ENCODE peak calls at places on chromosomes 4 and X, in seven cellular contexts. X, C, A, G, Q, H and W are unnamed samples.

GRCh38 chr4:155906554-155907247 is 3.2 kb downstream of the TDO2 start:
- DNase-seq in X (no peak), C (peak), A (no peak), G (no peak), Q (no peak), H (peak), W (no peak)

GRCh38 chrX:132692066-132692465 is 203.2 kb upstream of the MBNL3 start:
- DNase-seq in X (no peak), C (peak), A (no peak), G (peak), Q (no peak), H (no peak), W (no peak)

GRCh38 chr4:181525641-181526040 is 717.6 kb upstream of the TENM3 start:
- DNase-seq in X (no peak), C (no peak), A (no peak), G (no peak), Q (no peak), H (no peak), W (no peak)

GRCh38 chr4:178086324-178086723 is 644.1 kb upstream of the AGA start:
- DNase-seq in X (no peak), C (no peak), A (no peak), G (peak), Q (no peak), H (peak), W (no peak)

GRCh38 chr4:121711263-121712000 is 14.7 kb upstream of the ANXA5 start:
- DNase-seq in X (peak), C (peak), A (no peak), G (peak), Q (peak), H (peak), W (peak)

GRCh38 chr4:113758361-113758760 is 3.2 kb downstream of the CAMK2D start:
- DNase-seq in X (no peak), C (peak), A (no peak), G (no peak), Q (no peak), H (peak), W (no peak)

GRCh38 chr4:67437974-67438713 is 107.2 kb downstream of the CENPC start:
- DNase-seq in X (no peak), C (peak), A (no peak), G (peak), Q (no peak), H (peak), W (no peak)

GRCh38 chrX:39907964-39908616 is 189.7 kb downstream of the BCOR start:
- DNase-seq in X (peak), C (peak), A (no peak), G (peak), Q (no peak), H (peak), W (peak)

GRCh38 chr4:153420361-153420760 is 45.8 kb upstream of the TMEM131L start:
- DNase-seq in X (no peak), C (peak), A (no peak), G (no peak), Q (no peak), H (no peak), W (no peak)

GRCh38 chrX:97057349-97057909 is 173.7 kb downstream of the RPA4 start:
- DNase-seq in X (no peak), C (no peak), A (no peak), G (no peak), Q (no peak), H (no peak), W (no peak)

GRCh38 chrX:8284131-8284530 is 113.1 kb upstream of the VCX2 start:
- DNase-seq in X (no peak), C (peak), A (no peak), G (no peak), Q (no peak), H (no peak), W (no peak)

GRCh38 chrX:13652256-13653021 is 502 bp upstream of the TCEANC start:
- DNase-seq in X (peak), C (peak), A (no peak), G (no peak), Q (no peak), H (peak), W (no peak)

GRCh38 chr4:158201310-158201709 is 9.0 kb upstream of the TMEM144 start:
- DNase-seq in X (no peak), C (peak), A (no peak), G (no peak), Q (no peak), H (no peak), W (no peak)

GRCh38 chr4:3253808-3254207 is 4.8 kb downstream of the MSANTD1 start:
- DNase-seq in X (no peak), C (no peak), A (no peak), G (no peak), Q (no peak), H (no peak), W (no peak)

GRCh38 chr4:176762661-176763308 is 29.9 kb downstream of the VEGFC start:
- DNase-seq in X (no peak), C (no peak), A (no peak), G (no peak), Q (no peak), H (no peak), W (no peak)

GRCh38 chr4:119478446-119479179 is 150.0 kb downstream of the PDE5A start:
- DNase-seq in X (no peak), C (no peak), A (no peak), G (peak), Q (no peak), H (peak), W (no peak)

GRCh38 chr4:80017125-80017854 is 55.7 kb downstream of the ANTXR2 start:
- DNase-seq in X (no peak), C (peak), A (no peak), G (no peak), Q (no peak), H (peak), W (peak)

GRCh38 chr4:141711211-141711610 is 74.8 kb downstream of the IL15 start:
- DNase-seq in X (no peak), C (peak), A (no peak), G (no peak), Q (no peak), H (peak), W (peak)

GRCh38 chr4:56727150-56727549 is 46.1 kb upstream of the HOPX start:
- DNase-seq in X (no peak), C (peak), A (no peak), G (no peak), Q (no peak), H (peak), W (no peak)

GRCh38 chr4:11585506-11585905 is 156.8 kb upstream of the HS3ST1 start:
- DNase-seq in X (no peak), C (peak), A (no peak), G (no peak), Q (no peak), H (no peak), W (no peak)

GRCh38 chrX:13226214-13226613 is 93.6 kb downstream of the ATXN3L start:
- DNase-seq in X (no peak), C (peak), A (no peak), G (no peak), Q (no peak), H (no peak), W (no peak)

GRCh38 chr4:83561381-83561780 is 25.5 kb downstream of the GPAT3 start:
- DNase-seq in X (no peak), C (peak), A (no peak), G (peak), Q (no peak), H (peak), W (no peak)

GRCh38 chrX:41308884-41309655 is 24.9 kb upstream of the DDX3X start:
- DNase-seq in X (no peak), C (no peak), A (no peak), G (no peak), Q (no peak), H (no peak), W (no peak)

GRCh38 chr4:132593717-132594400 is 555.2 kb upstream of the PCDH10 start:
- DNase-seq in X (no peak), C (no peak), A (no peak), G (no peak), Q (no peak), H (no peak), W (no peak)

GRCh38 chr4:38668203-38668602 is 4.2 kb downstream of the KLF3 start:
- DNase-seq in X (no peak), C (no peak), A (no peak), G (no peak), Q (no peak), H (no peak), W (no peak)

GRCh38 chr4:128862608-128863313 is 53.3 kb downstream of the JADE1 start:
- DNase-seq in X (no peak), C (no peak), A (peak), G (no peak), Q (peak), H (peak), W (peak)

GRCh38 chrX:96438803-96439202 is 245.8 kb upstream of the DIAPH2 start:
- DNase-seq in X (no peak), C (peak), A (no peak), G (no peak), Q (no peak), H (peak), W (no peak)

GRCh38 chr4:20538922-20539321 is 161.3 kb upstream of the PACRGL start:
- DNase-seq in X (no peak), C (no peak), A (no peak), G (peak), Q (no peak), H (no peak), W (no peak)

GRCh38 chr4:105536601-105537000 is 15.8 kb upstream of the ARHGEF38 start:
- DNase-seq in X (no peak), C (no peak), A (no peak), G (no peak), Q (no peak), H (no peak), W (no peak)

GRCh38 chr4:40056722-40057539 is at the start of gene N4BP2:
- DNase-seq in X (peak), C (peak), A (peak), G (peak), Q (peak), H (peak), W (peak)

GRCh38 chr4:146643812-146644401 is 5.2 kb downstream of the POU4F2 start:
- DNase-seq in X (no peak), C (peak), A (no peak), G (peak), Q (no peak), H (peak), W (peak)

GRCh38 chr4:183257808-183258207 is 62.3 kb downstream of the CLDN22 start:
- DNase-seq in X (no peak), C (no peak), A (no peak), G (no peak), Q (no peak), H (no peak), W (no peak)

DNA sequence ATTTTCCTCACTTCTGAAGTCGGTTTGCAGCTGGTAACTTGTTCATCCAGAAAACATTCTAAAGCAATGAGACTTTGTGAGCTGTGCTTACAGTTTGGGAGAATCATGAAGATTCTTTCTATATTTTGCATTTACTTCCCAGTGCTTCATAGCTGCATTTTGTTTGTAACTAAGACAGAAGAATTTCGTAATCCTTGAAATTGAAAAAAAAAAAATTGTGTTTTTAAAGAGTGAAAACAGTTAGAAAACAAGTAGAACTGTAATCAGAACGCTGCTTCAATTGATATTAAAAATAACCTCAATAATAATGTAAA is 392.4 kb downstream of the UNC5C start:
- DNase-seq in X (no peak), C (no peak), A (no peak), G (no peak), Q (no peak), H (no peak), W (no peak)
- TF ChIP-seq CTCF in X (no peak), C (no peak), A (no peak), G (no peak), Q (no peak), H (no peak), W (no peak)

GRCh38 chr4:48044298-48044697 is 27.7 kb downstream of the NIPAL1 start:
- DNase-seq in X (no peak), C (no peak), A (no peak), G (no peak), Q (no peak), H (no peak), W (no peak)

GRCh38 chr4:48047896-48048295 is 31.3 kb downstream of the NIPAL1 start:
- DNase-seq in X (peak), C (no peak), A (no peak), G (no peak), Q (peak), H (no peak), W (peak)

GRCh38 chr4:48049483-48049882 is 32.9 kb downstream of the NIPAL1 start:
- DNase-seq in X (no peak), C (no peak), A (no peak), G (no peak), Q (no peak), H (no peak), W (no peak)

GRCh38 chr4:48046059-48046458 is 29.5 kb downstream of the NIPAL1 start:
- DNase-seq in X (no peak), C (no peak), A (no peak), G (no peak), Q (no peak), H (no peak), W (peak)

DNA sequence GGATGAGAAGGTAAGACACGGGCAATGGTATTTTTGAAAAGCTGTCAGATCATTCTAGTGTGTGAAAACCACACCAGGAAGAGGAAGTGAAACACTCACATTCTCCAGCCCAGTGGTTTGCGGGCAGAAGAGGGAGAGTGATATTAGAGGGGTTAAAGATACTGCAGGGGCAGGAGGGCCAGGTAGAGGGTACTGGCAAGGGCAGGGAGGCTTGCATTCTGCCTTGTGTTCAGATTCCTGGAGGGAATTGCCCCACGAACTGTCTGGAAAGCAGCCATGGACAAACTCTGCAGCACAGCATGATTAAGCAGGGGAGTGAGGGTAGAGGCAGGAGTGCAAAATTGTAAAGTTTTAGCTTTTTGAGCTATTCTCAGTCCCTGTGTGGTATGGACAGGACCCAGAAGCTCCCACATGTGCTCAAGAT is 30.9 kb downstream of the NIPAL1 start:
- DNase-seq in X (no peak), C (no peak), A (peak), G (no peak), Q (peak), H (no peak), W (peak)
- H3K4me3 ChIP-seq in X (no peak), C (no peak), A (peak), G (peak), Q (no peak), H (no peak), W (no peak)

DNA sequence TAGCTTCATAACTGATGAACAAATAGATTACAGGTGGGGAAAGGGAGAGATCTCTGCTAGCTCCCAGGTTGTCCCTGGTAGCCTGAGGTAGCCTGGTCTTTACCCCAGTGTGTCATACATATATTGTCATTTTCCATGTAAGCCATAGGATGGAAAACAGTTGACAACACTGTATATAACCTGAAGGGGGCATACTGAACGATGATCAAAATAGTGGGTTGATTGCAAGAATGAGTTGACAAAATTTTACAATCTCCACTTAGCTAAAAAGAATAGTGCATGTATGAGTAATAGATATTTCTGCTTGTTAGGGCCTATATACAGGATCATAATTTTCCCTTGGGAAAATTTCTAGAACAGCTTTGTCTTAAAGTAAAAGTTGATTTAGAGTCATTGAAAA is 304.1 kb upstream of the HAND2 start:
- DNase-seq in X (no peak), C (peak), A (no peak), G (no peak), Q (no peak), H (peak), W (no peak)
- TF ChIP-seq CTCF in X (peak), C (peak), A (no peak), G (no peak), Q (peak), H (peak), W (no peak)

DNA sequence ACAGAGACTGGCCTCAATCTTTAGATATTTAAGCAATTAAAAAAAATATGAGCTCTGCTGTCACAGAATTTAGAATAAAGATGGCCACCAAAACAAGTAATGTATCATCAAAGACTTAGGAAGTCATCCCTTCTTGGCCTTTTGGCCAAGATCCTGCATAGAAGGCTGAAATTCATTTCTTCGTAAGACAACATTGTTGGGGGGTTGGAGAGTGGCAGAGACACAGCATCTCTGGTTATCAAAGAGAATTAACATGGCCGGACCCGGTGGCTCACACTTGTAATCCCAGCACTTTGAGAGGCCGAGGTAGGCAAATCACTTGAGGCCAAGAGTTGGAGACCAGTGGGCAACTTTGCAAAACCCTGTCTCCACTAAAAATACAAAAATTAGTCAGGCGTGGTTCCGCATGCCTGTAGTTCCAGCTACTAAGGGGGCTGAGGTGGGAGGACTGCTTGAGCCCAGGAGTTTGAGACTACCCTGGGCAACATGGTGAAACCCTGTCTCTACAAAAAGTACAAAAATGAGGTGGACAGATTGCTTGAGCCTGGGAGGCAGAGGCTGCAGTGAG is 4.0 kb downstream of the PPM1K start:
- DNase-seq in X (no peak), C (no peak), A (no peak), G (no peak), Q (peak), H (no peak), W (peak)
- H3K4me3 ChIP-seq in X (no peak), C (no peak), A (peak), G (no peak), Q (peak), H (no peak), W (peak)

DNA sequence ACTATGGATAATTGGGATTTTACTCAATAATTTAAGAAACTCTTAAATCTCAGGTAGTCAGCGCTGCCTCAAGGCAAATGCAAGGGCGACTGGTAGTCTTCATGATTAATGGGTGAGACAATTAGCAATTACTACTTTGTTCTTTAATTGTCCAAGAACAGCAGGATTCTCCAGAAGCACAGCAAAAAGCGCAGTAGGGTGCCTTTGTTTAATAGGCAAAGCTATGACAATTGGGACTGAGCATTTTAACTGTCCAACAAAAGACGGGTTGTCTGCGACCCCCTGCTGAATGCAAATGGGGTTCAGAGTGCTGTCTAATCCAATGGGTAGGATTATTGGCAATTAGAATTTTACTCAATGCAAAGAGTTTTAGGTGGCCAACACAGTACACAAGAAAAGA is 286.1 kb downstream of the CHIC1 start:
- DNase-seq in X (no peak), C (no peak), A (no peak), G (no peak), Q (no peak), H (no peak), W (no peak)
- TF ChIP-seq CTCF in X (no peak), C (no peak), A (no peak), G (no peak), Q (no peak), H (no peak), W (no peak)